ENCODE peak calls at places on chromosomes 12 and 14, in seven cellular contexts. One of them, this sample, is unnamed.

GRCh38 chr12:124586756-124587155 is 19.3 kb upstream of the NCOR2 start:
- DNase-seq in mesenchymal stem cell: no peak
- DNase-seq in neuronal stem cell: no peak
- DNase-seq in H1: no peak
- DNase-seq in trophoblast cell: no peak
- DNase-seq in H9: no peak
- DNase-seq in IMR-90: no peak
- DNase-seq in this sample: no peak

GRCh38 chr12:68587448-68587873 is 23.2 kb upstream of the RAP1B start:
- DNase-seq in trophoblast cell: no peak
- DNase-seq in H9: no peak
- DNase-seq in mesenchymal stem cell: no peak
- DNase-seq in IMR-90: no peak
- DNase-seq in neuronal stem cell: no peak
- DNase-seq in H1: no peak
- DNase-seq in this sample: no peak

GRCh38 chr14:91624757-91625156 is 107.1 kb downstream of the CATSPERB start:
- DNase-seq in trophoblast cell: no peak
- DNase-seq in mesenchymal stem cell: no peak
- DNase-seq in H9: no peak
- DNase-seq in H1: no peak
- DNase-seq in IMR-90: no peak
- DNase-seq in neuronal stem cell: no peak
- DNase-seq in this sample: no peak

GRCh38 chr12:110168732-110169455 is 44.7 kb downstream of the IFT81 start:
- DNase-seq in IMR-90: no peak
- DNase-seq in trophoblast cell: no peak
- DNase-seq in H1: no peak
- DNase-seq in neuronal stem cell: no peak
- DNase-seq in H9: no peak
- DNase-seq in mesenchymal stem cell: no peak
- DNase-seq in this sample: no peak

GRCh38 chr12:112025808-112026375 is 12.7 kb downstream of the ERP29 start:
- DNase-seq in mesenchymal stem cell: peak
- DNase-seq in neuronal stem cell: no peak
- DNase-seq in trophoblast cell: peak
- DNase-seq in H9: no peak
- DNase-seq in H1: no peak
- DNase-seq in IMR-90: no peak
- DNase-seq in this sample: peak

GRCh38 chr14:23285530-23286019 is 357 bp downstream of the HOMEZ start:
- DNase-seq in H9: no peak
- DNase-seq in IMR-90: no peak
- DNase-seq in mesenchymal stem cell: no peak
- DNase-seq in neuronal stem cell: no peak
- DNase-seq in trophoblast cell: no peak
- DNase-seq in H1: no peak
- DNase-seq in this sample: no peak

GRCh38 chr14:69693823-69694729 is 72.9 kb upstream of the SRSF5 start:
- DNase-seq in trophoblast cell: no peak
- DNase-seq in H9: no peak
- DNase-seq in mesenchymal stem cell: no peak
- DNase-seq in IMR-90: no peak
- DNase-seq in H1: no peak
- DNase-seq in neuronal stem cell: no peak
- DNase-seq in this sample: peak

GRCh38 chr14:67420102-67420739 is 8.3 kb upstream of the PLEK2 start:
- DNase-seq in IMR-90: no peak
- DNase-seq in trophoblast cell: peak
- DNase-seq in mesenchymal stem cell: no peak
- DNase-seq in H1: no peak
- DNase-seq in neuronal stem cell: no peak
- DNase-seq in H9: peak
- DNase-seq in this sample: peak

GRCh38 chr12:94636462-94637085 is 13.8 kb downstream of the TMCC3 start:
- DNase-seq in trophoblast cell: peak
- DNase-seq in mesenchymal stem cell: peak
- DNase-seq in neuronal stem cell: no peak
- DNase-seq in H1: no peak
- DNase-seq in IMR-90: no peak
- DNase-seq in H9: no peak
- DNase-seq in this sample: no peak

GRCh38 chr12:79927772-79928474 is 7.0 kb downstream of the PPP1R12A start:
- DNase-seq in H9: no peak
- DNase-seq in mesenchymal stem cell: peak
- DNase-seq in IMR-90: peak
- DNase-seq in neuronal stem cell: no peak
- DNase-seq in H1: no peak
- DNase-seq in trophoblast cell: no peak
- DNase-seq in this sample: no peak

GRCh38 chr12:68158427-68158826 is 1.1 kb downstream of the IFNG start:
- DNase-seq in H9: no peak
- DNase-seq in neuronal stem cell: no peak
- DNase-seq in trophoblast cell: peak
- DNase-seq in IMR-90: no peak
- DNase-seq in mesenchymal stem cell: peak
- DNase-seq in H1: no peak
- DNase-seq in this sample: peak

GRCh38 chr12:54173066-54173726 is 15.6 kb downstream of the SMUG1 start:
- DNase-seq in IMR-90: no peak
- DNase-seq in neuronal stem cell: no peak
- DNase-seq in mesenchymal stem cell: peak
- DNase-seq in H1: no peak
- DNase-seq in H9: peak
- DNase-seq in trophoblast cell: peak
- DNase-seq in this sample: no peak

GRCh38 chr14:100537701-100538565 is 49.3 kb downstream of the BEGAIN start:
- DNase-seq in H1: no peak
- DNase-seq in H9: peak
- DNase-seq in mesenchymal stem cell: no peak
- DNase-seq in neuronal stem cell: no peak
- DNase-seq in IMR-90: no peak
- DNase-seq in trophoblast cell: no peak
- DNase-seq in this sample: no peak

GRCh38 chr12:104377507-104377812 is 73.9 kb downstream of the EID3 start:
- DNase-seq in trophoblast cell: peak
- DNase-seq in neuronal stem cell: no peak
- DNase-seq in IMR-90: no peak
- DNase-seq in H9: no peak
- DNase-seq in H1: no peak
- DNase-seq in mesenchymal stem cell: no peak
- DNase-seq in this sample: no peak

GRCh38 chr14:32366256-32366655 is 37.2 kb downstream of the AKAP6 start:
- DNase-seq in IMR-90: no peak
- DNase-seq in neuronal stem cell: no peak
- DNase-seq in trophoblast cell: no peak
- DNase-seq in H1: no peak
- DNase-seq in mesenchymal stem cell: peak
- DNase-seq in H9: no peak
- DNase-seq in this sample: peak

DNA sequence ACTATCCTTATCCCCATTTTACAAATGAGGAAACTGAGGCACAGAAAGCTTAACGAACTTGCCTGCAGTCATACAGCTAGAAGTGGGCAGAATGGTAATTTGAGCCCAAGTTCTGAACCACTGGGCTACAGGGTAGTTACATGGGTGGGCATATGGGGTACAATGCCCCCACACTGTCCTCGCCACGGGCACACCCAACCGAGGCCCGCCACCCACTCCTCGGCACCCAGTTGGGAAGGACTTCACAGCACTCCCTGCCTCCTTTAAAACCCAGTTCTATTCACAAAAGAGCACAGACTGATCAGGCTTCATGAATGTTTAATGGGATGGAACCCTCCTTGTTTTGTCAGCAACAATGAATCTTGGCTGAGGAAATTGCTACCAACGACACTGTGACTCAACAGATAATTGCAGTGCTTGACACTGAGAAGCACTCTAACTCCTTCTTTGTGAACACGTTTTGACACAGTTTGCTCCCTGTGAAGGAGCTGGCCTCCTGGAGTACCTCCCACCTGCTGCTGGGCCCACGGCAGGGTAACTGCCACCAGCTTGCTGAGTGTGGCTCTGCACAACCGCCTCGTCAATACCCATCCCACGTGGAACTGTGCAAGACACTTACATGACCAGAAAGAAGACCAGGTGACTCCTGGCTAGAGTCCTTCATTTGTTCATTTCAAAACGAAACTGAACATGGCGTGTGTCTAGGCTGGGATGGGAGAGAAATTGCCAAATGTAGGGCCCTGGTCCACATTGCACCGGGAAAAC is 63.5 kb downstream of the CLMN start:
- DNase-seq in neuronal stem cell: no peak
- DNase-seq in H9: no peak
- DNase-seq in mesenchymal stem cell: no peak
- DNase-seq in trophoblast cell: no peak
- DNase-seq in IMR-90: no peak
- DNase-seq in H1: no peak
- DNase-seq in this sample: no peak
- H3K9ac ChIP-seq in neuronal stem cell: no peak
- H3K9ac ChIP-seq in H9: no peak
- H3K9ac ChIP-seq in mesenchymal stem cell: no peak
- H3K9ac ChIP-seq in trophoblast cell: no peak
- H3K9ac ChIP-seq in IMR-90: no peak
- H3K9ac ChIP-seq in H1: no peak
- H3K9ac ChIP-seq in this sample: no peak

GRCh38 chr14:21311614-21312013 is 31.7 kb downstream of the RPGRIP1 start:
- DNase-seq in neuronal stem cell: no peak
- DNase-seq in IMR-90: no peak
- DNase-seq in H1: no peak
- DNase-seq in mesenchymal stem cell: no peak
- DNase-seq in trophoblast cell: no peak
- DNase-seq in H9: no peak
- DNase-seq in this sample: no peak

GRCh38 chr14:21309238-21309636 is 29.4 kb downstream of the RPGRIP1 start:
- DNase-seq in trophoblast cell: peak
- DNase-seq in IMR-90: no peak
- DNase-seq in mesenchymal stem cell: no peak
- DNase-seq in H9: no peak
- DNase-seq in neuronal stem cell: no peak
- DNase-seq in H1: no peak
- DNase-seq in this sample: no peak

GRCh38 chr14:21309956-21310355 is 30.1 kb downstream of the RPGRIP1 start:
- DNase-seq in neuronal stem cell: no peak
- DNase-seq in trophoblast cell: no peak
- DNase-seq in mesenchymal stem cell: no peak
- DNase-seq in IMR-90: no peak
- DNase-seq in H1: no peak
- DNase-seq in H9: no peak
- DNase-seq in this sample: no peak

GRCh38 chr14:21317433-21317832 is 37.5 kb downstream of the RPGRIP1 start:
- DNase-seq in H9: no peak
- DNase-seq in H1: no peak
- DNase-seq in mesenchymal stem cell: no peak
- DNase-seq in IMR-90: no peak
- DNase-seq in neuronal stem cell: no peak
- DNase-seq in trophoblast cell: no peak
- DNase-seq in this sample: no peak

DNA sequence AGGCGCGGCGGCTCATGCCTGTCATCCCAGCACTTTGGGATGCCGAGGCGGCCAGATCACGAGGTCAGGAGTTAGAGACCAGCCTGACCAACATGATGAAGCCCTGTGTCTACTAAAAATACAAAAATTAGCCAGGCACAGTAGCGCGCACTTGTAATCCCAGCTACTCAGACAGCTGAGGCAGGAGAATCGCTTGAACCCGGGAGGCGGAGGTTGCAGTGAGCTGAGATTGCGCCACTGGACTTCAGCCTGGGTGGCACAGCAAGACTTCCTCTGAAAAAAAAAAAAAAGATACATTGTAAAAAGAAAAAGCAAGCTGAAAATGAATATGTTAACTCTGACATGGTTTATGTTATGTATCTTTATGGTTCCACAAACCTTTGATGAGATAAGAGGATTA is 33.6 kb downstream of the RPGRIP1 start:
- DNase-seq in H1: no peak
- DNase-seq in mesenchymal stem cell: no peak
- DNase-seq in neuronal stem cell: no peak
- DNase-seq in IMR-90: no peak
- DNase-seq in H9: no peak
- DNase-seq in trophoblast cell: no peak
- DNase-seq in this sample: no peak
- H3K4ac ChIP-seq in H1: no peak
- H3K4ac ChIP-seq in mesenchymal stem cell: no peak
- H3K4ac ChIP-seq in neuronal stem cell: no peak
- H3K4ac ChIP-seq in IMR-90: no peak
- H3K4ac ChIP-seq in H9: no peak
- H3K4ac ChIP-seq in trophoblast cell: no peak
- H3K4ac ChIP-seq in this sample: no peak

GRCh38 chr12:9883175-9883574 is 1.9 kb downstream of the KLRF2 start:
- DNase-seq in neuronal stem cell: no peak
- DNase-seq in H9: no peak
- DNase-seq in trophoblast cell: no peak
- DNase-seq in mesenchymal stem cell: no peak
- DNase-seq in H1: no peak
- DNase-seq in IMR-90: no peak
- DNase-seq in this sample: no peak
- H3K9ac ChIP-seq in neuronal stem cell: no peak
- H3K9ac ChIP-seq in H9: no peak
- H3K9ac ChIP-seq in trophoblast cell: no peak
- H3K9ac ChIP-seq in mesenchymal stem cell: no peak
- H3K9ac ChIP-seq in H1: no peak
- H3K9ac ChIP-seq in IMR-90: no peak
- H3K9ac ChIP-seq in this sample: no peak

GRCh38 chr12:113950873-113951272 is 15.3 kb downstream of the RBM19 start:
- DNase-seq in neuronal stem cell: no peak
- DNase-seq in H1: no peak
- DNase-seq in mesenchymal stem cell: no peak
- DNase-seq in trophoblast cell: no peak
- DNase-seq in IMR-90: no peak
- DNase-seq in H9: no peak
- DNase-seq in this sample: no peak

GRCh38 chr12:113957627-113958026 is 8.5 kb downstream of the RBM19 start:
- DNase-seq in H9: no peak
- DNase-seq in mesenchymal stem cell: no peak
- DNase-seq in trophoblast cell: no peak
- DNase-seq in H1: no peak
- DNase-seq in IMR-90: no peak
- DNase-seq in neuronal stem cell: no peak
- DNase-seq in this sample: no peak

GRCh38 chr12:113958108-113958507 is 8.0 kb downstream of the RBM19 start:
- DNase-seq in H9: no peak
- DNase-seq in trophoblast cell: no peak
- DNase-seq in neuronal stem cell: no peak
- DNase-seq in IMR-90: no peak
- DNase-seq in mesenchymal stem cell: no peak
- DNase-seq in H1: no peak
- DNase-seq in this sample: no peak

GRCh38 chr12:113955109-113955970 is 10.8 kb downstream of the RBM19 start:
- DNase-seq in IMR-90: peak
- DNase-seq in trophoblast cell: peak
- DNase-seq in mesenchymal stem cell: peak
- DNase-seq in H9: peak
- DNase-seq in H1: no peak
- DNase-seq in neuronal stem cell: no peak
- DNase-seq in this sample: peak

DNA sequence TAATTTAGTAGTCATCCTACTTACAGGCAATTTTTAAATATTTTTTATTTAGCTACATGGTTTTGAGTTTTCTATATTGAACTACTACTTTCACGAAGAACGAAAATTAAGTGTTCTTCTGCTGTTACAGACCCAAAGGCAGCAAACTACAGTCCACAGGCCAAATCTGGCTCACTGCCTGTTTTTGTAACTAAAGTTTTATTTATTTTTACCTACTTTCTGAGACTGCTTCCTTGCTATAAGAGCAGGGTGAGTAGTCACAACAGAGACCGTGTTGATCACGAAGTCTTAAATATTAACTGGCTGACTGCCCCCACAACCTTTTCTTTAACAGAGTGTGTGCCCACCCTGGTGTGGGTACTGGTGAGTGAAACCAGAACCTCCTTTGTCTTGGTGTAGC is 11.6 kb downstream of the RBM19 start:
- DNase-seq in neuronal stem cell: no peak
- DNase-seq in H9: no peak
- DNase-seq in trophoblast cell: no peak
- DNase-seq in IMR-90: no peak
- DNase-seq in mesenchymal stem cell: no peak
- DNase-seq in H1: no peak
- DNase-seq in this sample: no peak
- H3K4ac ChIP-seq in neuronal stem cell: no peak
- H3K4ac ChIP-seq in H9: no peak
- H3K4ac ChIP-seq in trophoblast cell: no peak
- H3K4ac ChIP-seq in IMR-90: no peak
- H3K4ac ChIP-seq in mesenchymal stem cell: no peak
- H3K4ac ChIP-seq in H1: no peak
- H3K4ac ChIP-seq in this sample: no peak

This sample was measured in mesendoderm.